ENCODE peak calls at places on chromosomes 12 and 14, in four cellular contexts. J, T, Y and L are unnamed samples.

GRCh38 chr14:55446833-55447232 is 6.4 kb upstream of the TBPL2 start:
- DNase-seq in J (no peak), T (no peak), Y (peak), L (no peak)

GRCh38 chr12:94535614-94535932 is 75.9 kb upstream of the CEP83 start:
- DNase-seq in J (no peak), T (peak), Y (no peak), L (no peak)

GRCh38 chr14:100629098-100629497 is 41.9 kb upstream of the BEGAIN start:
- DNase-seq in J (no peak), T (no peak), Y (no peak), L (no peak)

GRCh38 chr14:20602583-20602982 is 11.4 kb upstream of the RNASE12 start:
- DNase-seq in J (no peak), T (no peak), Y (no peak), L (no peak)

GRCh38 chr12:4215862-4216541 is 57.6 kb upstream of the CCND2 start:
- DNase-seq in J (no peak), T (no peak), Y (peak), L (no peak)

GRCh38 chr14:20429801-20430669 is 5.9 kb downstream of the KLHL33 start:
- DNase-seq in J (no peak), T (no peak), Y (no peak), L (peak)

GRCh38 chr12:130989391-130989790 is 35.7 kb downstream of the ADGRD1 start:
- DNase-seq in J (no peak), T (no peak), Y (no peak), L (no peak)

GRCh38 chr12:122935318-122935717 is 30.9 kb downstream of the ABCB9 start:
- DNase-seq in J (no peak), T (no peak), Y (no peak), L (no peak)

GRCh38 chr12:123150804-123151678 is at the start of gene PITPNM2:
- DNase-seq in J (peak), T (peak), Y (peak), L (peak)

GRCh38 chr14:88189040-88189839 is 133.8 kb downstream of the KCNK10 start:
- DNase-seq in J (peak), T (peak), Y (peak), L (peak)

GRCh38 chr14:104953896-104954656 is 24.1 kb downstream of the AHNAK2 start:
- DNase-seq in J (no peak), T (no peak), Y (no peak), L (no peak)

GRCh38 chr12:8554451-8555195 is 13.9 kb upstream of the CLEC4E start:
- DNase-seq in J (no peak), T (no peak), Y (peak), L (no peak)

GRCh38 chr12:111503116-111503515 is 96.0 kb downstream of the ATXN2 start:
- DNase-seq in J (no peak), T (no peak), Y (no peak), L (no peak)

GRCh38 chr14:38207830-38208815 is at the start of gene SSTR1:
- DNase-seq in J (no peak), T (no peak), Y (no peak), L (no peak)

GRCh38 chr12:21528953-21529352 is 2.9 kb downstream of the SPX start:
- DNase-seq in J (no peak), T (no peak), Y (no peak), L (no peak)

GRCh38 chr12:64269161-64269560 is 47.1 kb upstream of the KICS2 start:
- DNase-seq in J (no peak), T (peak), Y (no peak), L (no peak)

GRCh38 chr14:37588956-37589737 is 5.9 kb downstream of the FOXA1 start:
- DNase-seq in J (no peak), T (peak), Y (no peak), L (no peak)

GRCh38 chr12:75446857-75447256 is 33.7 kb upstream of the GLIPR1 start:
- DNase-seq in J (no peak), T (no peak), Y (peak), L (no peak)

GRCh38 chr12:127809236-127809635 is 457.7 kb upstream of the TMEM132C start:
- DNase-seq in J (no peak), T (peak), Y (no peak), L (no peak)

GRCh38 chr14:94174622-94175402 is 690 bp downstream of the PPP4R4 start:
- DNase-seq in J (no peak), T (no peak), Y (no peak), L (no peak)

GRCh38 chr14:37870947-37871346 is 275.5 kb downstream of the TTC6 start:
- DNase-seq in J (no peak), T (no peak), Y (no peak), L (no peak)

GRCh38 chr12:92136021-92136735 is 9.5 kb downstream of the BTG1 start:
- DNase-seq in J (no peak), T (no peak), Y (no peak), L (no peak)

GRCh38 chr12:117321572-117321971 is 39.9 kb downstream of the NOS1 start:
- DNase-seq in J (no peak), T (no peak), Y (no peak), L (no peak)

GRCh38 chr14:34030864-34031263 is 80.0 kb upstream of the EGLN3 start:
- DNase-seq in J (no peak), T (no peak), Y (no peak), L (no peak)

GRCh38 chr12:2756756-2757155 is 38.0 kb upstream of the FKBP4 start:
- DNase-seq in J (no peak), T (no peak), Y (no peak), L (no peak)

GRCh38 chr14:97380539-97380941 is 583.4 kb downstream of the VRK1 start:
- DNase-seq in J (no peak), T (no peak), Y (peak), L (peak)

GRCh38 chr12:10171954-10172353 is at the start of gene OLR1:
- DNase-seq in J (no peak), T (no peak), Y (no peak), L (no peak)

GRCh38 chr12:89936631-89937030 is 228.0 kb upstream of the ATP2B1 start:
- DNase-seq in J (no peak), T (no peak), Y (no peak), L (no peak)

GRCh38 chr12:103905730-103906349 is 24.4 kb upstream of the HSP90B1 start:
- DNase-seq in J (no peak), T (no peak), Y (no peak), L (no peak)

GRCh38 chr14:56359245-56359644 is 220.4 kb upstream of the TMEM260 start:
- DNase-seq in J (no peak), T (no peak), Y (no peak), L (no peak)

GRCh38 chr12:3537916-3538690 is 47.1 kb downstream of the PRMT8 start:
- DNase-seq in J (no peak), T (peak), Y (no peak), L (no peak)

GRCh38 chr12:32501835-32502333 is 102.5 kb downstream of the FGD4 start:
- DNase-seq in J (no peak), T (peak), Y (peak), L (no peak)

GRCh38 chr14:53509845-53510244 is 356.7 kb upstream of the DDHD1 start:
- DNase-seq in J (no peak), T (no peak), Y (peak), L (no peak)

GRCh38 chr12:112107728-112108447 is 695 bp downstream of the NAA25 start:
- DNase-seq in J (no peak), T (no peak), Y (no peak), L (no peak)

GRCh38 chr14:54683882-54684794 is 117.2 kb downstream of the SAMD4A start:
- DNase-seq in J (no peak), T (no peak), Y (peak), L (no peak)